ENCODE peak calls at places on chromosomes 1 and 21, in five cellular contexts. D, X, G, C and T are unnamed samples.

GRCh38 chr1:229896306-229896705 is 170.7 kb upstream of the GALNT2 start:
- DNase-seq in G (no peak), D (no peak), X (no peak), C (no peak), T (no peak)

GRCh38 chr1:5481889-5482288 is 510.3 kb downstream of the NPHP4 start:
- DNase-seq in D (no peak), X (no peak), G (no peak), C (no peak), T (peak)

GRCh38 chr1:218357893-218358232 is 12.7 kb downstream of the TGFB2 start:
- DNase-seq in C (no peak), G (no peak), D (no peak), X (no peak), T (no peak)

GRCh38 chr1:152227310-152227928 is 3.4 kb upstream of the HRNR start:
- DNase-seq in C (no peak), G (no peak), D (no peak), X (no peak), T (no peak)

GRCh38 chr1:35707253-35708178 is 11.2 kb downstream of the C1orf216 start:
- DNase-seq in C (peak), X (peak), D (peak), G (peak), T (peak)

GRCh38 chr1:221672160-221672762 is 69.6 kb downstream of the DUSP10 start:
- DNase-seq in C (no peak), X (no peak), D (no peak), G (no peak), T (no peak)

GRCh38 chr1:234933031-234933430 is 195.6 kb downstream of the TOMM20 start:
- DNase-seq in C (no peak), D (no peak), G (no peak), X (no peak), T (no peak)

GRCh38 chr21:35256468-35256988 is 207.4 kb upstream of the RUNX1 start:
- DNase-seq in D (no peak), G (peak), C (peak), X (peak), T (peak)

GRCh38 chr1:147812799-147813198 is 52.4 kb upstream of the GJA5 start:
- DNase-seq in C (no peak), G (no peak), D (no peak), X (no peak), T (peak)

GRCh38 chr21:41768371-41769042 is 1.7 kb upstream of the RIPK4 start:
- DNase-seq in G (no peak), D (no peak), C (no peak), X (peak), T (peak)

GRCh38 chr1:20787775-20788488 is 825 bp upstream of the HP1BP3 start:
- DNase-seq in X (peak), G (no peak), D (no peak), C (no peak), T (peak)

GRCh38 chr1:205928256-205928655 is 15.0 kb downstream of the SLC26A9 start:
- DNase-seq in G (no peak), C (no peak), D (no peak), X (peak), T (no peak)

GRCh38 chr21:35095859-35096291 is 46.8 kb upstream of the RUNX1 start:
- DNase-seq in C (no peak), D (no peak), G (no peak), X (no peak), T (no peak)

GRCh38 chr1:201739492-201740085 is 89.4 kb upstream of the IPO9 start:
- DNase-seq in X (peak), D (peak), C (peak), G (peak), T (peak)

GRCh38 chr1:184881941-184882648 is 92.2 kb downstream of the NIBAN1 start:
- DNase-seq in X (no peak), D (no peak), C (no peak), G (no peak), T (no peak)

GRCh38 chr1:2525896-2526823 is at the start of gene PANK4:
- DNase-seq in X (peak), D (peak), C (peak), G (peak), T (peak)

GRCh38 chr1:224245188-224245587 is 62.1 kb downstream of the DEGS1 start:
- DNase-seq in X (no peak), D (peak), G (peak), C (peak), T (no peak)

GRCh38 chr1:44505210-44505993 is 100.3 kb downstream of the RNF220 start:
- DNase-seq in G (no peak), X (no peak), D (no peak), C (peak), T (no peak)

GRCh38 chr21:36773111-36773510 is 74.2 kb downstream of the SIM2 start:
- DNase-seq in D (no peak), C (peak), G (peak), X (peak), T (no peak)

GRCh38 chr1:7117599-7118281 is 332.5 kb downstream of the CAMTA1 start:
- DNase-seq in X (no peak), D (no peak), C (no peak), G (peak), T (peak)

GRCh38 chr1:156584813-156585212 is 5.3 kb downstream of the TTC24 start:
- DNase-seq in X (no peak), G (no peak), D (peak), C (no peak), T (peak)

GRCh38 chr1:48471103-48471502 is 901 bp downstream of the SPATA6 start:
- DNase-seq in D (no peak), G (no peak), X (no peak), C (no peak), T (peak)

GRCh38 chr1:183461350-183461749 is 10.9 kb upstream of the SMG7 start:
- DNase-seq in C (no peak), D (no peak), G (no peak), X (no peak), T (peak)

GRCh38 chr1:213615226-213615881 is 372.4 kb upstream of the PROX1 start:
- DNase-seq in D (no peak), G (no peak), C (no peak), X (no peak), T (no peak)

GRCh38 chr21:17003221-17003620 is 509.6 kb upstream of the CXADR start:
- DNase-seq in C (no peak), X (no peak), G (no peak), D (no peak), T (peak)

GRCh38 chr1:223482766-223483165 is 89.6 kb downstream of the CCDC185 start:
- DNase-seq in X (no peak), G (no peak), D (no peak), C (no peak), T (no peak)

GRCh38 chr1:9128520-9129371 is at the start of gene GPR157:
- DNase-seq in X (no peak), G (peak), D (peak), C (peak), T (peak)

GRCh38 chr1:31335007-31335406 is 37.9 kb downstream of the FABP3 start:
- DNase-seq in G (no peak), C (no peak), D (peak), X (peak), T (peak)

GRCh38 chr21:45357436-45358260 is 47.3 kb upstream of the COL18A1 start:
- DNase-seq in C (peak), D (no peak), G (peak), X (no peak), T (no peak)

GRCh38 chr1:239247299-239247698 is 139.1 kb upstream of the CHRM3 start:
- DNase-seq in C (no peak), X (no peak), G (no peak), D (no peak), T (no peak)

GRCh38 chr1:230621290-230622022 is 20.8 kb upstream of the COG2 start:
- DNase-seq in G (no peak), C (no peak), D (no peak), X (no peak), T (no peak)

GRCh38 chr1:178055093-178055492 is 38.8 kb upstream of the RASAL2 start:
- DNase-seq in D (no peak), X (peak), C (peak), G (peak), T (peak)

GRCh38 chr1:41238311-41239094 is 3.6 kb downstream of the SCMH1 start:
- DNase-seq in C (no peak), D (no peak), G (no peak), X (no peak), T (no peak)

GRCh38 chr1:89620664-89621063 is 12.3 kb upstream of the LRRC8C start:
- DNase-seq in X (no peak), G (no peak), C (no peak), D (no peak), T (no peak)

GRCh38 chr1:67948155-67949075 is 102.0 kb downstream of the DIRAS3 start:
- DNase-seq in D (no peak), C (no peak), X (no peak), G (no peak), T (no peak)

GRCh38 chr21:35348686-35349085 is 299.6 kb upstream of the RUNX1 start:
- DNase-seq in C (no peak), G (no peak), D (no peak), X (no peak), T (no peak)

GRCh38 chr1:33583567-33583966 is 111.1 kb downstream of the ZSCAN20 start:
- DNase-seq in D (no peak), C (no peak), X (no peak), G (no peak), T (no peak)

GRCh38 chr1:179016694-179017382 is 8.9 kb upstream of the FAM20B start:
- DNase-seq in X (no peak), D (no peak), G (peak), C (peak), T (no peak)